ENCODE peak calls at places on chromosomes 7 and 10, in nine cellular contexts. Y is coronary artery, K is fibroblast of pulmonary artery, V is T-helper 1 cell, H is cardiac septum, E is amniotic stem cell, W is DMS153, M is NCI-H2029 treated with DMSO at 0.1 percent for 48 hours, X is Right ventricle myocardium superior. J is an unnamed sample.

GRCh38 chr10:119625570-119626280 is 25.5 kb upstream of the BAG3 start:
- DNase-seq in Y (no peak), K (no peak), V (no peak), H (no peak), E (no peak), W (no peak), M (no peak), X (no peak), J (no peak)

GRCh38 chr10:30709229-30709628 is 79.7 kb upstream of the LYZL2 start:
- DNase-seq in Y (no peak), K (no peak), V (no peak), H (no peak), E (no peak), W (no peak), M (no peak), X (no peak), J (no peak)

GRCh38 chr7:151412318-151412717 is 2.5 kb upstream of the WDR86 start:
- DNase-seq in Y (no peak), K (no peak), V (no peak), H (no peak), E (no peak), W (no peak), M (no peak), X (no peak), J (no peak)

GRCh38 chr7:77799078-77799964 is 748 bp downstream of the PHTF2 start:
- DNase-seq in Y (peak), K (peak), V (peak), H (no peak), E (no peak), W (no peak), M (peak), X (no peak), J (peak)

GRCh38 chr7:127392182-127392565 is 334 bp downstream of the ZNF800 start:
- DNase-seq in Y (peak), K (peak), V (peak), H (no peak), E (no peak), W (peak), M (no peak), X (peak), J (peak)

GRCh38 chr10:33139191-33139646 is 181.2 kb upstream of the ITGB1 start:
- DNase-seq in Y (no peak), K (no peak), V (peak), H (no peak), E (no peak), W (peak), M (no peak), X (no peak), J (no peak)

GRCh38 chr10:110212119-110213006 is 5.0 kb downstream of the MXI1 start:
- DNase-seq in Y (no peak), K (no peak), V (peak), H (no peak), E (no peak), W (no peak), M (no peak), X (peak), J (no peak)

GRCh38 chr7:76048668-76048988 is 722 bp downstream of the MDH2 start:
- DNase-seq in Y (no peak), K (no peak), V (peak), H (no peak), E (no peak), W (no peak), M (no peak), X (no peak), J (no peak)

GRCh38 chr7:94412762-94413322 is 18.1 kb downstream of the COL1A2 start:
- DNase-seq in Y (no peak), K (no peak), V (no peak), H (no peak), E (no peak), W (no peak), M (no peak), X (no peak), J (no peak)

GRCh38 chr7:19413444-19413965 is 268.3 kb upstream of the FERD3L start:
- DNase-seq in Y (no peak), K (no peak), V (no peak), H (no peak), E (no peak), W (no peak), M (no peak), X (no peak), J (no peak)

GRCh38 chr10:16527452-16527851 is 5.8 kb upstream of the C1QL3 start:
- DNase-seq in Y (no peak), K (no peak), V (no peak), H (no peak), E (no peak), W (no peak), M (no peak), X (no peak), J (no peak)

GRCh38 chr10:108327706-108328105 is 1163.2 kb upstream of the SORCS1 start:
- DNase-seq in Y (no peak), K (no peak), V (no peak), H (no peak), E (no peak), W (no peak), M (no peak), X (no peak), J (no peak)

GRCh38 chr10:118922226-118922625 is 107.3 kb upstream of the NANOS1 start:
- DNase-seq in Y (no peak), K (no peak), V (no peak), H (no peak), E (no peak), W (no peak), M (no peak), X (no peak), J (no peak)